ENCODE peak calls at places on chromosomes 3 and 15, in eight cellular contexts. R, W, C, E, A, K, Y and B are unnamed samples.

GRCh38 chr15:50911641-50912040 is 3.2 kb downstream of the AP4E1 start:
- DNase-seq in A (no peak), Y (no peak), C (no peak), R (no peak), K (no peak), E (no peak), W (no peak), B (no peak)

GRCh38 chr15:72342385-72342784 is 22.4 kb upstream of the CELF6 start:
- DNase-seq in W (no peak), E (peak), R (no peak), A (no peak), K (no peak), C (no peak), Y (peak), B (no peak)

GRCh38 chr3:118636841-118637240 is 397.8 kb downstream of the IGSF11 start:
- DNase-seq in K (no peak), W (no peak), R (no peak), E (no peak), C (no peak), Y (no peak), A (no peak), B (no peak)

GRCh38 chr3:172201136-172201989 is 162.0 kb downstream of the FNDC3B start:
- DNase-seq in E (peak), A (no peak), R (no peak), C (peak), Y (no peak), W (no peak), K (peak), B (no peak)

GRCh38 chr15:36251450-36251849 is 328.0 kb upstream of the CDIN1 start:
- DNase-seq in E (peak), A (no peak), R (no peak), W (no peak), K (no peak), Y (no peak), C (no peak), B (no peak)

GRCh38 chr3:29536016-29536736 is 255.3 kb downstream of the RBMS3 start:
- DNase-seq in A (no peak), W (no peak), R (no peak), C (no peak), E (no peak), K (no peak), Y (no peak), B (no peak)

GRCh38 chr15:22951031-22951380 is 29.2 kb downstream of the CYFIP1 start:
- DNase-seq in C (no peak), K (no peak), W (no peak), A (no peak), E (no peak), R (no peak), Y (no peak), B (no peak)

GRCh38 chr3:47890832-47891620 is 88.1 kb downstream of the DHX30 start:
- DNase-seq in A (no peak), C (peak), W (peak), K (no peak), E (no peak), R (no peak), Y (no peak), B (no peak)

GRCh38 chr3:146189519-146190173 is 28.7 kb upstream of the PLOD2 start:
- DNase-seq in A (no peak), K (no peak), Y (no peak), W (peak), R (no peak), C (peak), E (peak), B (peak)

GRCh38 chr15:58377193-58377592 is 54.6 kb upstream of the LIPC start:
- DNase-seq in Y (no peak), A (no peak), R (no peak), K (no peak), E (no peak), C (no peak), W (no peak), B (no peak)

GRCh38 chr3:195071011-195071728 is 199.8 kb downstream of the XXYLT1 start:
- DNase-seq in E (no peak), C (no peak), A (no peak), R (no peak), K (peak), W (no peak), Y (no peak), B (no peak)

GRCh38 chr15:61227269-61228024 is 1.7 kb downstream of the RORA start:
- DNase-seq in K (peak), Y (no peak), C (no peak), R (peak), W (no peak), E (peak), A (no peak), B (peak)

GRCh38 chr15:101613130-101614000 is 38.8 kb downstream of the TM2D3 start:
- DNase-seq in K (peak), E (peak), Y (no peak), W (peak), C (peak), R (no peak), A (no peak), B (no peak)

GRCh38 chr3:31695280-31696008 is 162.7 kb downstream of the STT3B start:
- DNase-seq in R (no peak), W (no peak), C (no peak), E (peak), A (no peak), K (no peak), Y (no peak), B (no peak)

GRCh38 chr3:149536429-149536828 is 61.9 kb downstream of the TM4SF4 start:
- DNase-seq in K (peak), R (no peak), W (peak), E (peak), C (peak), A (no peak), Y (no peak), B (no peak)

GRCh38 chr3:128170866-128171516 is 17.7 kb downstream of the EEFSEC start:
- DNase-seq in E (peak), K (no peak), C (peak), Y (no peak), R (peak), A (no peak), W (peak), B (no peak)

GRCh38 chr3:62131620-62132019 is 241.7 kb downstream of the FEZF2 start:
- DNase-seq in A (no peak), W (no peak), E (peak), Y (no peak), K (no peak), R (no peak), C (no peak), B (no peak)

GRCh38 chr15:68209735-68210408 is 4.7 kb upstream of the CALML4 start:
- DNase-seq in A (no peak), K (peak), R (no peak), Y (peak), W (no peak), E (no peak), C (no peak), B (no peak)

GRCh38 chr3:110646496-110646895 is 425.1 kb upstream of the NECTIN3 start:
- DNase-seq in K (no peak), R (no peak), C (no peak), W (no peak), E (no peak), A (no peak), Y (no peak), B (no peak)

GRCh38 chr15:52440414-52440813 is 88.3 kb downstream of the MYO5A start:
- DNase-seq in K (no peak), A (no peak), Y (no peak), E (peak), R (no peak), W (no peak), C (no peak), B (no peak)

GRCh38 chr3:116442331-116443021 is 2.8 kb downstream of the LSAMP start:
- DNase-seq in Y (no peak), W (no peak), K (no peak), C (peak), R (no peak), E (no peak), A (no peak), B (no peak)

GRCh38 chr3:9111349-9112265 is 137.8 kb downstream of the SRGAP3 start:
- DNase-seq in W (no peak), E (no peak), A (no peak), Y (no peak), C (peak), R (no peak), K (peak), B (no peak)

GRCh38 chr3:46406786-46407611 is at the start of the genes CCR5AS and CCRL2:
- DNase-seq in R (no peak), Y (peak), W (no peak), C (peak), K (no peak), A (peak), E (peak), B (no peak)

GRCh38 chr3:58469096-58469495 is 22.8 kb upstream of the KCTD6 start:
- DNase-seq in Y (no peak), W (no peak), E (no peak), R (no peak), A (no peak), K (no peak), C (no peak), B (no peak)

GRCh38 chr3:73605388-73605787 is 19.4 kb downstream of the PDZRN3 start:
- DNase-seq in W (no peak), A (no peak), C (no peak), K (no peak), E (peak), R (no peak), Y (no peak), B (no peak)

GRCh38 chr15:42918047-42918446 is 2.5 kb downstream of the TTBK2 start:
- DNase-seq in E (no peak), A (no peak), Y (no peak), C (no peak), K (no peak), W (no peak), R (no peak), B (no peak)

GRCh38 chr3:41682996-41683395 is 278.9 kb downstream of the ULK4 start:
- DNase-seq in C (no peak), Y (no peak), E (peak), R (no peak), A (no peak), W (no peak), K (no peak), B (no peak)

GRCh38 chr3:56086355-56086754 is 381.9 kb downstream of the ERC2 start:
- DNase-seq in Y (no peak), R (no peak), E (peak), K (no peak), C (no peak), W (no peak), A (no peak), B (no peak)

GRCh38 chr3:8658326-8659212 is 14.0 kb upstream of the SSUH2 start:
- DNase-seq in R (no peak), E (peak), C (no peak), Y (no peak), K (peak), W (no peak), A (no peak), B (no peak)

GRCh38 chr15:83971967-83972366 is 263.6 kb upstream of the GOLGA6L4 start:
- DNase-seq in C (no peak), R (no peak), Y (no peak), E (no peak), K (no peak), A (no peak), W (no peak), B (no peak)

GRCh38 chr15:40266828-40267304 is 16.0 kb downstream of the ANKRD63 start:
- DNase-seq in Y (no peak), K (no peak), W (no peak), E (peak), C (no peak), A (no peak), R (peak), B (no peak)

GRCh38 chr15:68606332-68606731 is 27.5 kb downstream of the CORO2B start:
- DNase-seq in K (no peak), Y (no peak), W (no peak), C (no peak), R (no peak), A (no peak), E (no peak), B (no peak)

GRCh38 chr15:41583795-41584194 is 24.8 kb downstream of the TYRO3 start:
- DNase-seq in Y (no peak), W (no peak), A (no peak), C (no peak), R (no peak), E (no peak), K (no peak), B (no peak)